ENCODE peak calls at places on chromosomes 4 and X, in nine cellular contexts. W is osteocyte; O is head of caudate nucleus; M is EL; H is AG08396; X is T-helper 22 cell; C is ureter; V is HFFc6; P is naive thymus-derived CD8-positive, alpha-beta T cell. G is an unnamed sample.

GRCh38 chrX:46168254-46168653 is 377.0 kb downstream of the ZNF674 start:
- DNase-seq in W (no peak), O (no peak), M (no peak), H (no peak), X (no peak), C (no peak), V (no peak), P (no peak), G (no peak)

GRCh38 chr4:64144994-64145393 is 264.3 kb downstream of the TECRL start:
- DNase-seq in W (no peak), O (no peak), M (no peak), H (no peak), X (no peak), C (peak), V (no peak), P (no peak), G (no peak)

GRCh38 chrX:111041018-111041462 is 55.0 kb upstream of the PAK3 start:
- DNase-seq in W (no peak), O (no peak), M (peak), H (peak), X (peak), C (no peak), V (no peak), P (peak), G (peak)

GRCh38 chr4:107392380-107392779 is 327.7 kb downstream of the PAPSS1 start:
- DNase-seq in W (no peak), O (no peak), M (no peak), H (no peak), X (no peak), C (no peak), V (no peak), P (no peak), G (no peak)

GRCh38 chr4:144905286-144905685 is 192.7 kb downstream of the ANAPC10 start:
- DNase-seq in W (no peak), O (no peak), M (no peak), H (no peak), X (no peak), C (no peak), V (no peak), P (no peak), G (no peak)

GRCh38 chrX:110992611-110993010 is 103.4 kb upstream of the PAK3 start:
- DNase-seq in W (no peak), O (peak), M (peak), H (peak), X (no peak), C (no peak), V (no peak), P (no peak), G (no peak)

GRCh38 chr4:73573794-73574528 is 46.3 kb downstream of the RASSF6 start:
- DNase-seq in W (peak), O (peak), M (peak), H (peak), X (no peak), C (peak), V (peak), P (peak), G (peak)

GRCh38 chr4:26349496-26349895 is 28.7 kb downstream of the RBPJ start:
- DNase-seq in W (no peak), O (no peak), M (no peak), H (no peak), X (no peak), C (no peak), V (no peak), P (no peak), G (no peak)

GRCh38 chr4:85783483-85783882 is 308.5 kb downstream of the ARHGAP24 start:
- DNase-seq in W (no peak), O (no peak), M (peak), H (no peak), X (no peak), C (no peak), V (peak), P (no peak), G (peak)